ENCODE peak calls at places on chromosomes 16 and 17, in six cellular contexts. G is CD8-positive, alpha-beta T cell; Y is adipocyte; K is fibroblast of lung; S is right lobe of liver; W is cardiac fibroblast. N is an unnamed sample.

GRCh38 chr17:74201250-74201649 is 2.2 kb upstream of the RPL38 start:
- DNase-seq in G (no peak), Y (no peak), K (peak), S (no peak), W (peak), N (no peak)

GRCh38 chr16:28531777-28532744 is 6.7 kb downstream of the NUPR1 start:
- DNase-seq in G (no peak), Y (peak), K (peak), S (peak), W (no peak), N (no peak)

GRCh38 chr16:27246439-27246838 is 22.1 kb downstream of the NSMCE1 start:
- DNase-seq in G (no peak), Y (no peak), K (no peak), S (no peak), W (no peak), N (no peak)

GRCh38 chr16:10984509-10984908 is 40.1 kb downstream of the CLEC16A start:
- DNase-seq in G (no peak), Y (no peak), K (peak), S (no peak), W (peak), N (no peak)

GRCh38 chr17:37385439-37385990 is 9.7 kb downstream of the C17orf78 start:
- DNase-seq in G (no peak), Y (no peak), K (no peak), S (no peak), W (no peak), N (no peak)

GRCh38 chr16:59601452-59601851 is 867.3 kb upstream of the GOT2 start:
- DNase-seq in G (no peak), Y (no peak), K (no peak), S (no peak), W (no peak), N (no peak)

GRCh38 chr17:20206068-20206467 is 196.9 kb downstream of the SPECC1 start:
- DNase-seq in G (no peak), Y (peak), K (no peak), S (no peak), W (peak), N (peak)

GRCh38 chr17:65433592-65433991 is 127.9 kb downstream of the AXIN2 start:
- DNase-seq in G (no peak), Y (no peak), K (no peak), S (no peak), W (no peak), N (no peak)

GRCh38 chr17:80453980-80454556 is 22.3 kb downstream of the NPTX1 start:
- DNase-seq in G (no peak), Y (no peak), K (peak), S (no peak), W (no peak), N (no peak)

GRCh38 chr17:50211249-50212120 is 10.1 kb upstream of the COL1A1 start:
- DNase-seq in G (no peak), Y (peak), K (no peak), S (no peak), W (peak), N (no peak)

GRCh38 chr17:892958-893357 is 86.6 kb downstream of the NXN start:
- DNase-seq in G (no peak), Y (no peak), K (no peak), S (no peak), W (no peak), N (no peak)

GRCh38 chr16:84156342-84156784 is 11.3 kb downstream of the DNAAF1 start:
- DNase-seq in G (no peak), Y (no peak), K (peak), S (no peak), W (no peak), N (peak)

GRCh38 chr16:85386467-85387170 is 226.5 kb upstream of the GSE1 start:
- DNase-seq in G (no peak), Y (no peak), K (no peak), S (no peak), W (no peak), N (no peak)

GRCh38 chr16:55263271-55264250 is 60.4 kb upstream of the IRX6 start:
- DNase-seq in G (no peak), Y (no peak), K (no peak), S (no peak), W (no peak), N (no peak)

GRCh38 chr17:34365340-34365739 is 2.3 kb upstream of the CCL1 start:
- DNase-seq in G (no peak), Y (no peak), K (no peak), S (no peak), W (no peak), N (no peak)

GRCh38 chr17:76053230-76054111 is 18.8 kb downstream of the SRP68 start:
- DNase-seq in G (no peak), Y (peak), K (peak), S (no peak), W (peak), N (peak)

GRCh38 chr17:31095239-31096105 is 695 bp downstream of the NF1 start:
- DNase-seq in G (peak), Y (peak), K (peak), S (peak), W (peak), N (peak)

GRCh38 chr16:85436636-85437160 is 176.4 kb upstream of the GSE1 start:
- DNase-seq in G (no peak), Y (no peak), K (peak), S (no peak), W (no peak), N (no peak)